ENCODE peak calls at places on chromosomes 1 and 21, in seven cellular contexts. I is kidney, O is breast epithelium, W is BE2C, V is fibroblast of lung, G is neural progenitor cell, E is left ventricle myocardium inferior. P is an unnamed sample. For H3K9me3 and H3K36me3, the result is how much of the 10 kb centered on the place peaks cover.

GRCh38 chr21:29342394-29342957 is 43.8 kb downstream of the BACH1 start:
- DNase-seq in G (no peak), O (no peak), V (peak), I (no peak), W (no peak), E (peak), P (no peak)

GRCh38 chr1:174169342-174169741 is 10.0 kb downstream of the RABGAP1L start:
- DNase-seq in G (no peak), O (no peak), I (no peak), V (no peak), E (no peak), W (no peak), P (no peak)

GRCh38 chr1:84735483-84735882 is 45.2 kb upstream of the SSX2IP start:
- DNase-seq in G (no peak), O (no peak), E (no peak), I (no peak), W (no peak), V (no peak), P (no peak)

GRCh38 chr1:35173516-35174224 is 19.3 kb downstream of the SFPQ start:
- DNase-seq in W (no peak), V (no peak), O (no peak), E (no peak), G (no peak), I (no peak), P (no peak)

GRCh38 chr1:51284487-51284954 is 45.8 kb downstream of the TTC39A start:
- DNase-seq in G (peak), V (no peak), I (no peak), E (no peak), W (peak), O (no peak), P (no peak)

GRCh38 chr1:151790940-151791651 is 796 bp upstream of the TDRKH start:
- DNase-seq in E (no peak), V (no peak), W (peak), G (peak), I (no peak), O (no peak), P (peak)

GRCh38 chr1:14539309-14539708 is 59.2 kb upstream of the KAZN start:
- DNase-seq in E (no peak), G (no peak), V (no peak), W (no peak), I (no peak), O (no peak), P (no peak)

GRCh38 chr1:40708750-40709099 is 17.2 kb downstream of the NFYC start:
- DNase-seq in O (no peak), V (peak), E (no peak), G (peak), W (no peak), I (no peak), P (no peak)

GRCh38 chr21:26941436-26941835 is 25.5 kb downstream of the ADAMTS5 start:
- DNase-seq in O (no peak), V (no peak), W (no peak), G (no peak), E (no peak), I (no peak), P (no peak)

GRCh38 chr1:21302747-21303715 is 12.8 kb upstream of the ECE1 start:
- DNase-seq in V (peak), I (no peak), W (peak), O (no peak), G (no peak), E (no peak), P (peak)

GRCh38 chr1:99786751-99787501 is 20.5 kb upstream of the FRRS1 start:
- DNase-seq in E (no peak), I (no peak), V (no peak), G (no peak), O (no peak), W (no peak), P (peak)

GRCh38 chr1:65395887-65396612 is 24.4 kb upstream of the LEPR start:
- DNase-seq in V (no peak), E (no peak), I (no peak), O (no peak), G (no peak), W (no peak), P (no peak)

GRCh38 chr1:69985901-69986439 is 219.4 kb downstream of the LRRC40 start:
- DNase-seq in E (no peak), V (peak), I (no peak), O (no peak), W (no peak), G (no peak), P (no peak)

GRCh38 chr1:93878501-93878888 is 511 bp downstream of the DNTTIP2 start:
- DNase-seq in W (no peak), E (peak), I (peak), G (peak), O (peak), V (peak), P (peak)

GRCh38 chr21:38766987-38767722 is 38.6 kb upstream of the ETS2 start:
- DNase-seq in E (no peak), I (no peak), G (no peak), O (no peak), V (no peak), W (no peak), P (no peak)

GRCh38 chr1:29698033-29698432 is 461.7 kb downstream of the PTPRU start:
- DNase-seq in V (peak), G (peak), W (peak), E (no peak), O (no peak), I (no peak), P (peak)

GRCh38 chr1:97563926-97564325 is 356.9 kb downstream of the DPYD start:
- DNase-seq in O (no peak), G (no peak), E (no peak), V (no peak), I (no peak), W (no peak), P (no peak)

GRCh38 chr1:164560076-164560475 is 1.1 kb downstream of the PBX1 start:
- DNase-seq in E (no peak), O (no peak), W (no peak), G (no peak), I (no peak), V (peak), P (no peak)

GRCh38 chr1:192538407-192539311 is 36.9 kb upstream of the RGS1 start:
- DNase-seq in G (no peak), O (no peak), E (no peak), I (no peak), W (no peak), V (peak), P (no peak)

GRCh38 chr21:38702196-38702595 is 103.5 kb upstream of the ETS2 start:
- DNase-seq in V (no peak), G (no peak), E (peak), I (no peak), O (no peak), W (no peak), P (no peak)

GRCh38 chr1:172002725-172003345 is 161.5 kb downstream of the DNM3 start:
- DNase-seq in E (no peak), O (no peak), G (peak), V (peak), W (peak), I (no peak), P (peak)

GRCh38 chr1:9942399-9942938 is 722 bp downstream of the LZIC start:
- DNase-seq in E (no peak), V (peak), G (peak), I (no peak), W (peak), O (no peak), P (peak)

GRCh38 chr1:92536593-92537332 is 50.0 kb upstream of the GFI1 start:
- DNase-seq in O (no peak), W (no peak), E (no peak), V (peak), I (no peak), G (no peak), P (no peak)

GRCh38 chr1:184483101-184483813 is 96.4 kb downstream of the C1orf21 start:
- DNase-seq in O (peak), G (no peak), V (peak), I (no peak), E (no peak), W (no peak), P (no peak)

GRCh38 chr1:219726480-219727272 is 113.8 kb upstream of the ZC3H11B start:
- DNase-seq in W (no peak), E (no peak), I (no peak), G (no peak), V (no peak), O (no peak), P (no peak)

GRCh38 chr1:230498704-230499103 is 72.6 kb upstream of the PGBD5 start:
- DNase-seq in W (no peak), G (no peak), O (no peak), E (no peak), I (no peak), V (no peak), P (no peak)

GRCh38 chr21:8993943-8994639 is 1527.3 kb upstream of the TPTE start:
- DNase-seq in G (no peak), W (peak), I (no peak), V (no peak), O (no peak), E (no peak), P (no peak)

GRCh38 chr21:8997011-8997440 is 1524.4 kb upstream of the TPTE start:
- DNase-seq in G (no peak), V (no peak), I (no peak), W (no peak), E (no peak), O (no peak), P (no peak)

GRCh38 chr21:8992731-8993174 is 1528.6 kb upstream of the TPTE start:
- DNase-seq in I (no peak), E (no peak), W (peak), O (no peak), G (no peak), V (no peak), P (no peak)

GRCh38 chr21:8993284-8993942 is 1528.0 kb upstream of the TPTE start:
- DNase-seq in V (no peak), I (no peak), E (no peak), W (no peak), O (no peak), G (no peak), P (no peak)

GRCh38 chr21:8994640-8995511 is 1526.5 kb upstream of the TPTE start:
- DNase-seq in E (no peak), V (no peak), G (no peak), O (no peak), I (no peak), W (no peak), P (no peak)
- H3K9me3 ChIP-seq in E (under half), V (under half), G (half or more), O (under half), I (under half), W (under half), P (under half)

GRCh38 chr1:58745666-58746065 is 38.2 kb downstream of the JUN start:
- DNase-seq in G (no peak), V (no peak), I (no peak), W (no peak), O (no peak), E (no peak), P (no peak)
- TF ChIP-seq CTCF in G (no peak), V (no peak), I (no peak), W (no peak), O (no peak), E (no peak), P (no peak)

GRCh38 chr1:39422604-39423003 is 68.8 kb upstream of the BMP8A start:
- DNase-seq in O (no peak), G (no peak), E (no peak), I (no peak), V (no peak), W (no peak), P (no peak)
- H3K36me3 ChIP-seq in O (under half), G (under half), E (under half), I (under half), V (under half), W (under half), P (under half)

DNA sequence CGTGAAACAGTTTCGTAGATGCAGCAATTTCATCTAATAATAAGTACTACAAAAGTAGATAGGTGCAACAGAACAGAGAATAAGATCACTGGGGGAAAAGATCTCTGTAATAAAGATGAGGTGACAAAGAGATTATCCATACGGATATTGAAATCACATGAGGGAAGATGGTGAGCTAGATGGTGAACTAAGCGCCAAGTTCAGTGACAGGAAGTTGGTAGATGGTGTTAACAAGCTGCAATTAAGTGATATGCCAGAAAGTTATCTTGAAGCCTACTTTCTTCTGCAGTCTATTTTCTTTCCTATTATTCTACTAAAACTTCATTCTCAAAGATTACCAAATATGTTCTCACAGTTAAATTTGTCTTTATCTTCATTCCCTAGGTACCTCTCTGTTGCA is 7.1 kb downstream of the LRIF1 start:
- DNase-seq in O (no peak), G (no peak), I (no peak), V (no peak), E (no peak), W (no peak), P (no peak)
- H3K9me3 ChIP-seq in O (under half), G (under half), I (under half), V (under half), E (half or more), W (under half), P (under half)

GRCh38 chr1:45411510-45411899 is 71.3 kb upstream of the MUTYH start:
- DNase-seq in O (no peak), E (no peak), V (no peak), G (peak), I (no peak), W (no peak), P (no peak)
- TF ChIP-seq CTCF in O (no peak), E (no peak), V (no peak), G (no peak), I (no peak), W (no peak), P (no peak)